ENCODE peak calls at places on chromosomes 7 and 10, in five cellular contexts. One of them, this sample, is unnamed.

GRCh38 chr10:26881600-26882331 is 21.0 kb upstream of the ABI1 start:
- DNase-seq in suprapubic skin: no peak
- DNase-seq in hepatocyte: peak
- DNase-seq in right lobe of liver: no peak
- DNase-seq in CD8-positive, alpha-beta T cell: no peak
- DNase-seq in this sample: no peak

GRCh38 chr7:25965405-25966123 is 186.4 kb upstream of the NFE2L3 start:
- DNase-seq in suprapubic skin: no peak
- DNase-seq in hepatocyte: no peak
- DNase-seq in right lobe of liver: no peak
- DNase-seq in CD8-positive, alpha-beta T cell: no peak
- DNase-seq in this sample: no peak

GRCh38 chr10:95864906-95865813 is 42.6 kb upstream of the CC2D2B start:
- DNase-seq in suprapubic skin: peak
- DNase-seq in hepatocyte: peak
- DNase-seq in right lobe of liver: no peak
- DNase-seq in CD8-positive, alpha-beta T cell: no peak
- DNase-seq in this sample: no peak

GRCh38 chr10:87654212-87654611 is 5.5 kb upstream of the PAPSS2 start:
- DNase-seq in suprapubic skin: no peak
- DNase-seq in hepatocyte: no peak
- DNase-seq in right lobe of liver: no peak
- DNase-seq in CD8-positive, alpha-beta T cell: no peak
- DNase-seq in this sample: no peak

GRCh38 chr7:150396426-150397375 is 17.6 kb downstream of the ZNF775 start:
- DNase-seq in suprapubic skin: peak
- DNase-seq in hepatocyte: no peak
- DNase-seq in right lobe of liver: no peak
- DNase-seq in CD8-positive, alpha-beta T cell: no peak
- DNase-seq in this sample: no peak

GRCh38 chr10:5550250-5550545 is 25.4 kb downstream of the CALML3 start:
- DNase-seq in suprapubic skin: peak
- DNase-seq in hepatocyte: no peak
- DNase-seq in right lobe of liver: no peak
- DNase-seq in CD8-positive, alpha-beta T cell: no peak
- DNase-seq in this sample: no peak

GRCh38 chr10:127151541-127151940 is 44.9 kb downstream of the INSYN2A start:
- DNase-seq in suprapubic skin: no peak
- DNase-seq in hepatocyte: no peak
- DNase-seq in right lobe of liver: no peak
- DNase-seq in CD8-positive, alpha-beta T cell: no peak
- DNase-seq in this sample: no peak

GRCh38 chr10:120433176-120433575 is 23.9 kb upstream of the PLPP4 start:
- DNase-seq in suprapubic skin: no peak
- DNase-seq in hepatocyte: no peak
- DNase-seq in right lobe of liver: no peak
- DNase-seq in CD8-positive, alpha-beta T cell: no peak
- DNase-seq in this sample: no peak

GRCh38 chr10:49183596-49184542 is 4.3 kb downstream of the TMEM273 start:
- DNase-seq in suprapubic skin: no peak
- DNase-seq in hepatocyte: no peak
- DNase-seq in right lobe of liver: peak
- DNase-seq in CD8-positive, alpha-beta T cell: no peak
- DNase-seq in this sample: no peak

GRCh38 chr7:70343519-70343918 is 745.2 kb downstream of the AUTS2 start:
- DNase-seq in suprapubic skin: no peak
- DNase-seq in hepatocyte: no peak
- DNase-seq in right lobe of liver: no peak
- DNase-seq in CD8-positive, alpha-beta T cell: no peak
- DNase-seq in this sample: no peak

GRCh38 chr10:50536617-50537252 is 87.0 kb downstream of the SGMS1 start:
- DNase-seq in suprapubic skin: no peak
- DNase-seq in hepatocyte: no peak
- DNase-seq in right lobe of liver: no peak
- DNase-seq in CD8-positive, alpha-beta T cell: no peak
- DNase-seq in this sample: no peak

GRCh38 chr7:29177963-29178612 is 16.5 kb upstream of the CHN2 start:
- DNase-seq in suprapubic skin: peak
- DNase-seq in hepatocyte: peak
- DNase-seq in right lobe of liver: peak
- DNase-seq in CD8-positive, alpha-beta T cell: no peak
- DNase-seq in this sample: no peak

GRCh38 chr7:122161628-122162027 is 17.6 kb upstream of the AASS start:
- DNase-seq in suprapubic skin: no peak
- DNase-seq in hepatocyte: no peak
- DNase-seq in right lobe of liver: no peak
- DNase-seq in CD8-positive, alpha-beta T cell: no peak
- DNase-seq in this sample: no peak

GRCh38 chr7:18262054-18262453 is 233.5 kb upstream of the HDAC9 start:
- DNase-seq in suprapubic skin: no peak
- DNase-seq in hepatocyte: no peak
- DNase-seq in right lobe of liver: no peak
- DNase-seq in CD8-positive, alpha-beta T cell: no peak
- DNase-seq in this sample: no peak

GRCh38 chr10:6176691-6177231 is 26.0 kb upstream of the PFKFB3 start:
- DNase-seq in suprapubic skin: no peak
- DNase-seq in hepatocyte: no peak
- DNase-seq in right lobe of liver: no peak
- DNase-seq in CD8-positive, alpha-beta T cell: no peak
- DNase-seq in this sample: no peak

GRCh38 chr10:129949411-129950335 is 14.4 kb downstream of the EBF3 start:
- DNase-seq in suprapubic skin: no peak
- DNase-seq in hepatocyte: peak
- DNase-seq in right lobe of liver: no peak
- DNase-seq in CD8-positive, alpha-beta T cell: no peak
- DNase-seq in this sample: no peak

GRCh38 chr7:123367508-123368122 is 166.8 kb downstream of the IQUB start:
- DNase-seq in suprapubic skin: no peak
- DNase-seq in hepatocyte: peak
- DNase-seq in right lobe of liver: no peak
- DNase-seq in CD8-positive, alpha-beta T cell: no peak
- DNase-seq in this sample: no peak

GRCh38 chr10:31819393-31819820 is 109.2 kb downstream of the ARHGAP12 start:
- DNase-seq in suprapubic skin: peak
- DNase-seq in hepatocyte: no peak
- DNase-seq in right lobe of liver: no peak
- DNase-seq in CD8-positive, alpha-beta T cell: no peak
- DNase-seq in this sample: no peak

GRCh38 chr10:113386005-113386404 is 166.8 kb upstream of the HABP2 start:
- DNase-seq in suprapubic skin: no peak
- DNase-seq in hepatocyte: no peak
- DNase-seq in right lobe of liver: no peak
- DNase-seq in CD8-positive, alpha-beta T cell: no peak
- DNase-seq in this sample: no peak

GRCh38 chr10:94583164-94583563 is 37.6 kb downstream of the HELLS start:
- DNase-seq in suprapubic skin: no peak
- DNase-seq in hepatocyte: no peak
- DNase-seq in right lobe of liver: no peak
- DNase-seq in CD8-positive, alpha-beta T cell: no peak
- DNase-seq in this sample: no peak

GRCh38 chr7:147640821-147641220 is 949.7 kb upstream of the C7orf33 start:
- DNase-seq in suprapubic skin: no peak
- DNase-seq in hepatocyte: no peak
- DNase-seq in right lobe of liver: no peak
- DNase-seq in CD8-positive, alpha-beta T cell: no peak
- DNase-seq in this sample: no peak

GRCh38 chr10:88828310-88828709 is 23.3 kb downstream of the ANKRD22 start:
- DNase-seq in suprapubic skin: no peak
- DNase-seq in hepatocyte: no peak
- DNase-seq in right lobe of liver: no peak
- DNase-seq in CD8-positive, alpha-beta T cell: no peak
- DNase-seq in this sample: no peak

GRCh38 chr10:130621231-130621775 is 485.1 kb downstream of the GLRX3 start:
- DNase-seq in suprapubic skin: no peak
- DNase-seq in hepatocyte: no peak
- DNase-seq in right lobe of liver: no peak
- DNase-seq in CD8-positive, alpha-beta T cell: no peak
- DNase-seq in this sample: no peak

GRCh38 chr7:962401-963081 is 8.1 kb upstream of the ADAP1 start:
- DNase-seq in suprapubic skin: peak
- DNase-seq in hepatocyte: no peak
- DNase-seq in right lobe of liver: no peak
- DNase-seq in CD8-positive, alpha-beta T cell: no peak
- DNase-seq in this sample: peak

GRCh38 chr7:27961255-27961654 is 219.3 kb downstream of the JAZF1 start:
- DNase-seq in suprapubic skin: no peak
- DNase-seq in hepatocyte: no peak
- DNase-seq in right lobe of liver: no peak
- DNase-seq in CD8-positive, alpha-beta T cell: no peak
- DNase-seq in this sample: no peak

GRCh38 chr10:992523-993340 is 4.5 kb downstream of the GTPBP4 start:
- DNase-seq in suprapubic skin: no peak
- DNase-seq in hepatocyte: no peak
- DNase-seq in right lobe of liver: no peak
- DNase-seq in CD8-positive, alpha-beta T cell: no peak
- DNase-seq in this sample: no peak

GRCh38 chr7:44075296-44076075 is 6.8 kb downstream of the POLM start:
- DNase-seq in suprapubic skin: no peak
- DNase-seq in hepatocyte: no peak
- DNase-seq in right lobe of liver: no peak
- DNase-seq in CD8-positive, alpha-beta T cell: no peak
- DNase-seq in this sample: no peak

DNA sequence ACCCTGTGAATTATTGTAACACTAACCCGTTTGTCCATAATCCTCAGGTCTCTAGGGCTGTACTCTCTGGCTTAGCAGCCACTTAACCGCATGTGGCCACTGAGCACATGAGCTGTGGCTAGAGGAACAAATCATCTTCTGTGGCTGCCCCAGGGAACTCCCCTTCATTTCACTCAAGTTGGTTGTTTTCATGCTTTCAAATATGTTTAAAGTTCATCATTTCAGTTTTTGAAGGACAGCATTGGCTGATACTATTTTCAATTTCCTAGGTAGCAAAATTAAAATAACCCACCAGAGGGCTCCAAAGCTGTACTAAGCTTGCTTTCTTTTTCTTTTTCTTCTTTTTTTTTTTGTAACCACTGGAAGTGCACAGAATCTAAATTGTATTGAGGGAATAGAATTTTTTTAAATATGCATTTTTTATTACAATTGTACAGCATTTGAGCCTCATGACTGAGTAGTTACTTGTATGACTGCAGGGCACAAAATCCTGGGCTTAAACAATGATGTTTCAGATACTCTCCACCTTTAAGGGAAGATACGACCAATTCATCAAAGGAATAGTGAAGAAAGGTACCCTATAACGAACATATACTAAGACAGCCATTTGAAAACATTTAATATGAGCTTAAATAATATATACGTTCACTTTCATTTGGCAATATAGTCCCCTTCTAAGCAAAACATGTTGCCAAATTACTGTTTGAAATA is 38.6 kb downstream of the MRC1 start:
- DNase-seq in suprapubic skin: no peak
- DNase-seq in hepatocyte: peak
- DNase-seq in right lobe of liver: no peak
- DNase-seq in CD8-positive, alpha-beta T cell: no peak
- DNase-seq in this sample: no peak
- TF ChIP-seq CTCF in suprapubic skin: no peak
- TF ChIP-seq CTCF in hepatocyte: peak
- TF ChIP-seq CTCF in right lobe of liver: no peak
- TF ChIP-seq CTCF in CD8-positive, alpha-beta T cell: peak
- TF ChIP-seq CTCF in this sample: peak

DNA sequence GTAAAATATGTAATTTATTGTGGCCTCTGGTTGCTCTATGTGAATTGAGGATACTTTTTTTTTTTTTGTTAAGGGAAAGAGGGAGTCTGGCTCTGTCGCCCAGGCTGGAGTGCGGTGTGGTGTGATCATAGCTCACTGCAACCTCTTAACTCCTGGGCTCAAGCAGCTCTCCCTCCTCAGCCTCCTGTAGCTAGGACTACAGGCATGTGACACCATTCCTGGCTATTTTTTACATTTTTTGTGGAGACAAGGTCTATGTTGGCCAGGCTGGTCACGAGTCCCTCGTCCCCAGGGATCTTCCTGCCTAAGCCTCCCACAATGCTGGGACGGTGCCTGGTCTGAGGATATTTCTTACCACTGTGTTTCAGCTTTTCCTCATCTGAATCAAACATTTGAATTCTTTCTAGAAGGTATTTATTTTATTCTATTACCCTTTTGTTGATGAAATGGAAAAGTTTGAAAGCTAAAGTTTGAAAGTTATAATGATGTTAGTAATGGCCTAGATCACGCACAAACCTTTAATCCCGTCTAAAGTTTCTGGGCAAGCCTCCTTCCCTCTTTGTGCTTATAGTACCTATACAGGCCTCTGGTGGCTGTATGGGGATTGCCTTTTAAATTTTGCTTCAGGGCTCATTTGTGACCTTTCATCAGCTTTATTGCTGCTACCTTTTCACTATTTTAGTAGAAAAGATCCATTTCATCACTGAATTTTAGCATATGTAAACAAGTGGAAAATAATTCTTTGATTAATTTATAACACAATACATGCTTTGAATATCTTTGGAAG is 2.0 kb downstream of the IFRD1 start:
- DNase-seq in suprapubic skin: peak
- DNase-seq in hepatocyte: peak
- DNase-seq in right lobe of liver: no peak
- DNase-seq in CD8-positive, alpha-beta T cell: no peak
- DNase-seq in this sample: no peak
- TF ChIP-seq CTCF in suprapubic skin: no peak
- TF ChIP-seq CTCF in hepatocyte: peak
- TF ChIP-seq CTCF in right lobe of liver: no peak
- TF ChIP-seq CTCF in CD8-positive, alpha-beta T cell: no peak
- TF ChIP-seq CTCF in this sample: peak

GRCh38 chr7:91411062-91411461 is 146.8 kb downstream of the FZD1 start:
- DNase-seq in suprapubic skin: no peak
- DNase-seq in hepatocyte: no peak
- DNase-seq in right lobe of liver: no peak
- DNase-seq in CD8-positive, alpha-beta T cell: no peak
- DNase-seq in this sample: no peak

GRCh38 chr7:91408388-91409154 is 144.3 kb downstream of the FZD1 start:
- DNase-seq in suprapubic skin: no peak
- DNase-seq in hepatocyte: no peak
- DNase-seq in right lobe of liver: no peak
- DNase-seq in CD8-positive, alpha-beta T cell: no peak
- DNase-seq in this sample: no peak

GRCh38 chr7:91405093-91405492 is 140.9 kb downstream of the FZD1 start:
- DNase-seq in suprapubic skin: no peak
- DNase-seq in hepatocyte: no peak
- DNase-seq in right lobe of liver: no peak
- DNase-seq in CD8-positive, alpha-beta T cell: no peak
- DNase-seq in this sample: no peak

GRCh38 chr7:91412298-91412697 is 148.1 kb downstream of the FZD1 start:
- DNase-seq in suprapubic skin: no peak
- DNase-seq in hepatocyte: no peak
- DNase-seq in right lobe of liver: no peak
- DNase-seq in CD8-positive, alpha-beta T cell: no peak
- DNase-seq in this sample: no peak

GRCh38 chr7:91407942-91408341 is 143.7 kb downstream of the FZD1 start:
- DNase-seq in suprapubic skin: no peak
- DNase-seq in hepatocyte: no peak
- DNase-seq in right lobe of liver: no peak
- DNase-seq in CD8-positive, alpha-beta T cell: no peak
- DNase-seq in this sample: no peak
- TF ChIP-seq CTCF in suprapubic skin: no peak
- TF ChIP-seq CTCF in hepatocyte: no peak
- TF ChIP-seq CTCF in right lobe of liver: no peak
- TF ChIP-seq CTCF in CD8-positive, alpha-beta T cell: no peak
- TF ChIP-seq CTCF in this sample: no peak

GRCh38 chr10:45375101-45375500 is 1.1 kb downstream of the ALOX5 start:
- DNase-seq in suprapubic skin: no peak
- DNase-seq in hepatocyte: no peak
- DNase-seq in right lobe of liver: no peak
- DNase-seq in CD8-positive, alpha-beta T cell: no peak
- DNase-seq in this sample: no peak
- TF ChIP-seq CTCF in suprapubic skin: no peak
- TF ChIP-seq CTCF in hepatocyte: no peak
- TF ChIP-seq CTCF in right lobe of liver: no peak
- TF ChIP-seq CTCF in CD8-positive, alpha-beta T cell: no peak
- TF ChIP-seq CTCF in this sample: no peak